ENCODE peak calls at places on chromosome 11, in seven cellular contexts. Q is GM23338, P is thyroid gland, Y is HAP-1, G is IMR-90, K is neural progenitor cell, F is colonic mucosa. T is an unnamed sample.
A peak's percentile ranks its signal among the peaks of the same experiment; 100 is the strongest.

GRCh38 chr11:126992804-126993111 is 7.8 kb downstream of the KIRREL3 start:
- DNase-seq in Y (no peak), G (peak; percentile 95), P (no peak), K (no peak), Q (no peak), F (no peak), T (no peak)

GRCh38 chr11:64856382-64857227 is 12.2 kb upstream of the CDC42BPG start:
- DNase-seq in Y (no peak), P (peak; percentile 34), G (peak; percentile 85), K (no peak), F (peak; percentile 45), Q (no peak), T (no peak)

GRCh38 chr11:23620617-23621016 is 760.3 kb upstream of the CCDC179 start:
- DNase-seq in Y (no peak), P (no peak), Q (no peak), F (no peak), G (peak; percentile 34), K (no peak), T (no peak)

GRCh38 chr11:111322534-111322933 is 24.2 kb downstream of the POU2AF3 start:
- DNase-seq in Q (no peak), K (no peak), P (peak; percentile 31), Y (no peak), G (no peak), F (no peak), T (no peak)

GRCh38 chr11:57360991-57361390 is 20.0 kb downstream of the PRG3 start:
- DNase-seq in F (no peak), Y (no peak), G (no peak), Q (no peak), P (no peak), K (no peak), T (no peak)

GRCh38 chr11:592918-593317 is 16.6 kb downstream of the PHRF1 start:
- DNase-seq in G (no peak), F (no peak), K (no peak), Y (no peak), P (no peak), Q (no peak), T (no peak)

GRCh38 chr11:102926517-102926916 is 29.0 kb downstream of the MMP13 start:
- DNase-seq in Q (no peak), K (no peak), P (no peak), G (no peak), F (peak; percentile 34), Y (no peak), T (no peak)

GRCh38 chr11:1252371-1253102 is 29.7 kb downstream of the MUC5B start:
- DNase-seq in Q (no peak), P (no peak), G (no peak), K (no peak), Y (no peak), F (no peak), T (no peak)

GRCh38 chr11:129273944-129274343 is 81.8 kb upstream of the ARHGAP32 start:
- DNase-seq in P (no peak), K (no peak), G (no peak), F (no peak), Y (no peak), Q (no peak), T (no peak)

GRCh38 chr11:126061707-126062678 is 673 bp downstream of the CDON start:
- DNase-seq in F (peak; percentile 35), Y (peak; percentile 76), K (peak; percentile 83), G (peak; percentile 5), P (peak; percentile 69), Q (peak; percentile 87), T (peak; percentile 30)

GRCh38 chr11:130778026-130778425 is 138.3 kb downstream of the SNX19 start:
- DNase-seq in Q (no peak), F (no peak), G (no peak), P (no peak), K (no peak), Y (no peak), T (no peak)

GRCh38 chr11:117819096-117820040 is 5.2 kb downstream of the FXYD2 start:
- DNase-seq in Y (peak; percentile 85), K (peak; percentile 83), G (peak; percentile 63), P (peak; percentile 73), F (peak; percentile 84), Q (peak; percentile 90), T (peak; percentile 72)

GRCh38 chr11:122735031-122735430 is 79.5 kb downstream of the UBASH3B start:
- DNase-seq in Y (no peak), F (no peak), G (no peak), K (no peak), P (no peak), Q (no peak), T (no peak)

GRCh38 chr11:2248242-2248641 is 22.1 kb downstream of the ASCL2 start:
- DNase-seq in P (no peak), Q (no peak), K (no peak), Y (no peak), G (no peak), F (peak; percentile 13), T (no peak)

GRCh38 chr11:22703561-22703960 is 37.1 kb downstream of the GAS2 start:
- DNase-seq in G (peak; percentile 49), Q (no peak), P (no peak), Y (no peak), F (no peak), K (no peak), T (no peak)

GRCh38 chr11:8086001-8086479 is 5.0 kb downstream of the TUB start:
- DNase-seq in F (no peak), G (peak; percentile 19), K (no peak), P (no peak), Y (no peak), Q (peak; percentile 30), T (no peak)

GRCh38 chr11:32713496-32713895 is 81.0 kb downstream of the CCDC73 start:
- DNase-seq in F (no peak), K (peak; percentile 13), Y (no peak), Q (peak; percentile 38), P (no peak), G (no peak), T (no peak)

GRCh38 chr11:119854521-119854920 is 125.5 kb upstream of the NECTIN1 start:
- DNase-seq in Q (no peak), F (peak; percentile 41), G (no peak), P (no peak), Y (no peak), K (no peak), T (no peak)

GRCh38 chr11:133993107-133993506 is 36.3 kb upstream of the IGSF9B start:
- DNase-seq in G (no peak), Y (no peak), P (no peak), F (no peak), Q (no peak), K (no peak), T (no peak)

GRCh38 chr11:8289426-8290047 is 25.9 kb upstream of the LMO1 start:
- DNase-seq in Q (no peak), G (no peak), K (peak; percentile 76), P (no peak), F (peak; percentile 5), Y (peak; percentile 35), T (no peak)

GRCh38 chr11:105577645-105578044 is 32.2 kb upstream of the GRIA4 start:
- DNase-seq in K (peak; percentile 7), P (no peak), Y (no peak), Q (no peak), F (no peak), G (peak; percentile 37), T (no peak)

GRCh38 chr11:120134931-120135228 is 3.0 kb downstream of the TRIM29 start:
- DNase-seq in Q (no peak), K (no peak), G (no peak), Y (peak; percentile 5), F (peak; percentile 9), P (no peak), T (peak; percentile 4)

GRCh38 chr11:75771646-75772410 is 3.2 kb downstream of the DGAT2 start:
- DNase-seq in Q (no peak), Y (no peak), K (no peak), F (no peak), P (peak; percentile 84), G (peak; percentile 85), T (no peak)

GRCh38 chr11:83725161-83725560 is 439.0 kb upstream of the CCDC90B start:
- DNase-seq in P (no peak), G (no peak), K (peak; percentile 5), Y (no peak), F (no peak), Q (peak; percentile 71), T (no peak)
- H3K4me3 ChIP-seq in P (peak overlapping the region; percentile 3), G (no peak overlapping the region), K (peak overlapping the region; percentile 5), Y (no peak overlapping the region), F (no peak overlapping the region), Q (peak overlapping the region; percentile 55), T (peak overlapping the region; percentile 49)

DNA sequence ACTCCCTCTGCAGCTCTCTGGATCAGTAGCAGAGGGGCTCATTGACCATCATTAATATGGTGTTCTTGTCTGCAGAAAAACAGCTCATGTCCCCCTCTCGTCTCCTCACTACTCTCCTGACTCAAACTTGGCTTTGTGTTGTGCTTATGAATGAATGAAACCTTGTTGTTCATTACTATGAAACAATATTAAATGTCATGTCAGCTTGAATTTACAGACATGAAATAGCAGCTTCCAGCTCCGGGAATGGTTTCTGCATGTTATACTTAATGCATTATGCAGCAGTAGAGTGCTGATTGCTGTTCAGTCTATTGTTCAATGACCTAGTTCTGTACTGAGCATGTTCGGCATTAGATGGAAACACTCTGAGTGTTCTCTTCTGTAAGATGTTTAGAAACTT is 340.6 kb downstream of the SOX6 start:
- DNase-seq in Y (no peak), Q (no peak), G (no peak), K (no peak), F (no peak), P (no peak), T (no peak)
- H3K4me1 ChIP-seq in Y (peaks cover 3% of the 10 kb centered on the region), Q (peaks cover 22% of the 10 kb centered on the region), G (peaks cover 5% of the 10 kb centered on the region), K (peaks cover 7% of the 10 kb centered on the region), F (no peaks in the 10 kb centered on the region), P (peaks cover 37% of the 10 kb centered on the region), T (peaks cover 6% of the 10 kb centered on the region)

GRCh38 chr11:35207471-35208403 is 68.8 kb downstream of the CD44 start:
- DNase-seq in Y (no peak), P (no peak), Q (no peak), F (no peak), G (peak; percentile 57), K (no peak), T (no peak)
- H3K36me3 ChIP-seq in Y (no peaks in the 10 kb centered on the region), P (peaks cover 5% of the 10 kb centered on the region), Q (no peaks in the 10 kb centered on the region), F (no peaks in the 10 kb centered on the region), G (peaks cover 46% of the 10 kb centered on the region), K (no peaks in the 10 kb centered on the region), T (peaks cover 24% of the 10 kb centered on the region)

DNA sequence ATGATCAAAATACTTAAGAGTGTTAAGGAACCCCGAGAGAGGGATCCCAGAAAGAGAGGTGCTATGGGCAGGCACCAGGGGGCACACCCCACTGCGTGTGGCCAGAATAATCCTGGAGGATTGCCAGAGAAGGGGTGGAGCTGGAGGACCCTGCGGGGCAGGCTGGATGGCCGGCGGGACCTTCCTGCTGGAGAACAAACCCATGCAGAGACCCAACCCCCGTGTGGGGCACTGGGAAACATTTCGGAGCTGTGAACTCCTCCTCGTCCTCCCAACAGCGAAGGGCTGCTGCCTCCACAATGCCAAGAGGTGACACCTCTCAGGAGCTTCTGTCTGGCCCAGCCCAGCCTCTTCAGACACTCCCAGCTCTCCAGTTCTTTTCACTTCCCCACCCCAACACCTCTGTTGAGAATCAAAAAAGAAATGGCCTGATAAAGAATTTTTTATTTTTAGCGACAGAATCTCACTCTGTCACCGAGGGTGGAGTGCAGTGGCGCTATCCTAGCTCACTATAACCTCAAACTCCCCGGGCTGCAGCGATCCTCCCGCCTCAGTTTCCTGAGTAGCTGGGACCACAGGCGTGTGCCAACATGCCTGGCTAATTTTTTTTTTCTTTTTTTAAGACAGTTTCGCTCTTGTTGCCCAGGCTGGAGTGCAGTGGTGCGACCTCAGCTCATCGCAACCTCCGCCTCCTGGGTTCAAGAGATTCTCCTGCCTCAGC is 25.6 kb downstream of the RHOD start:
- DNase-seq in Q (peak; percentile 61), K (peak; percentile 45), Y (peak; percentile 55), P (peak; percentile 30), F (peak; percentile 28), G (no peak), T (peak; percentile 68)
- H3K4me3 ChIP-seq in Q (peak overlapping the region; percentile 43), K (no peak overlapping the region), Y (no peak overlapping the region), P (no peak overlapping the region), F (no peak overlapping the region), G (no peak overlapping the region), T (peak overlapping the region; percentile 31)

GRCh38 chr11:94926698-94927237 is 46.6 kb downstream of the CWC15 start:
- DNase-seq in K (no peak), Y (no peak), G (peak; percentile 94), Q (peak; percentile 25), P (peak; percentile 53), F (peak; percentile 58), T (peak; percentile 89)
- H3K4me1 ChIP-seq in K (peaks cover 13% of the 10 kb centered on the region), Y (no peaks in the 10 kb centered on the region), G (peaks cover 36% of the 10 kb centered on the region), Q (no peaks in the 10 kb centered on the region), P (peaks cover 30% of the 10 kb centered on the region), F (peaks cover 3% of the 10 kb centered on the region), T (peaks cover 34% of the 10 kb centered on the region)

T was measured in heart left ventricle.